ENCODE peak calls at places on chromosomes 3 and 15, in five cellular contexts. N is stimulated activated CD8-positive, alpha-beta memory T cell treated with anti-CD3 and anti-CD28 coated beads, Interleukin-2, amount 100 ng/mL, for 1 hour; K is stimulated activated CD4-positive, alpha-beta T cell treated with anti-CD3 and anti-CD28 coated beads, Interleukin-2, amount 100 ng/mL, for 4 hours; X is activated naive CD8-positive, alpha-beta T cell treated with anti-CD3 and anti-CD28 coated beads, Interleukin-2, amount 50 U/mL, for 24 hours; G is HuH-7. Y is an unnamed sample.

GRCh38 chr15:71962537-71962936 is 152.2 kb downstream of the NR2E3 start:
- DNase-seq in N (no peak), K (no peak), X (no peak), G (peak; percentile 12), Y (no peak)

GRCh38 chr15:72034351-72034750 is 83.6 kb downstream of the MYO9A start:
- DNase-seq in N (no peak), K (no peak), X (no peak), G (no peak), Y (no peak)

GRCh38 chr15:31278544-31279220 is 48.0 kb upstream of the KLF13 start:
- DNase-seq in N (no peak), K (no peak), X (peak; percentile 0), G (no peak), Y (peak; percentile 2)

GRCh38 chr3:142098974-142099373 is 50.4 kb downstream of the TFDP2 start:
- DNase-seq in N (no peak), K (no peak), X (no peak), G (no peak), Y (no peak)

GRCh38 chr3:141575879-141576743 is 89.3 kb downstream of the RASA2 start:
- DNase-seq in N (no peak), K (no peak), X (no peak), G (peak; percentile 12), Y (no peak)

GRCh38 chr15:90419738-90420487 is 31.9 kb downstream of the IQGAP1 start:
- DNase-seq in N (no peak), K (no peak), X (peak; percentile 27), G (no peak), Y (peak; percentile 22)

GRCh38 chr3:72606005-72606800 is 242.0 kb downstream of the SHQ1 start:
- DNase-seq in N (no peak), K (no peak), X (no peak), G (peak; percentile 20), Y (no peak)

GRCh38 chr3:36381311-36381956 is 1.1 kb downstream of the STAC start:
- DNase-seq in N (no peak), K (no peak), X (no peak), G (no peak), Y (no peak)

GRCh38 chr3:5023777-5024346 is 44.6 kb downstream of the BHLHE40 start:
- DNase-seq in N (no peak), K (no peak), X (no peak), G (no peak), Y (no peak)